ENCODE peak calls at places on chromosomes 3 and 15, in seven cellular contexts. F is right lobe of liver; C is astrocyte; Y is RWPE2; L is AG09309; I is CD8-positive, alpha-beta T cell; B is left ventricle myocardium inferior. V is an unnamed sample.

GRCh38 chr3:124221286-124221821 is 229.4 kb upstream of the ROPN1 start:
- DNase-seq in L (no peak), I (no peak), C (peak; percentile 26), B (no peak), Y (no peak), F (no peak), V (peak; percentile 14)

GRCh38 chr3:63970596-63971468 is 52.5 kb downstream of the PSMD6 start:
- DNase-seq in F (no peak), I (no peak), C (peak; percentile 16), L (no peak), B (no peak), Y (no peak), V (no peak)

GRCh38 chr3:30720586-30721313 is 114.3 kb downstream of the TGFBR2 start:
- DNase-seq in L (no peak), F (no peak), C (peak; percentile 82), I (no peak), B (no peak), Y (no peak), V (peak; percentile 34)

GRCh38 chr3:28901029-28901428 is 379.8 kb upstream of the RBMS3 start:
- DNase-seq in C (no peak), I (no peak), Y (no peak), B (no peak), F (no peak), L (no peak), V (peak; percentile 82)

GRCh38 chr15:90203922-90204321 is 2.8 kb downstream of the SEMA4B start:
- DNase-seq in I (no peak), Y (no peak), B (no peak), F (peak; percentile 37), C (no peak), L (no peak), V (no peak)

GRCh38 chr15:39680868-39681267 is 100.0 kb downstream of the THBS1 start:
- DNase-seq in F (no peak), L (peak; percentile 93), B (no peak), I (no peak), C (peak; percentile 69), Y (no peak), V (peak; percentile 60)

GRCh38 chr3:134619884-134620445 is 30.9 kb downstream of the KY start:
- DNase-seq in C (no peak), Y (no peak), B (no peak), F (no peak), I (no peak), L (no peak), V (no peak)

GRCh38 chr3:183845608-183846288 is 20.4 kb upstream of the MAP6D1 start:
- DNase-seq in I (no peak), Y (no peak), F (no peak), C (peak; percentile 20), B (no peak), L (no peak), V (no peak)

GRCh38 chr3:4894891-4895530 is 84.2 kb upstream of the BHLHE40 start:
- DNase-seq in L (no peak), C (no peak), I (no peak), Y (no peak), B (no peak), F (no peak), V (no peak)

GRCh38 chr3:29871087-29871486 is 590.2 kb downstream of the RBMS3 start:
- DNase-seq in C (no peak), L (no peak), I (no peak), B (no peak), Y (no peak), F (no peak), V (peak; percentile 16)

GRCh38 chr15:32936283-32936918 is 218.6 kb downstream of the GREM1 start:
- DNase-seq in B (no peak), C (peak; percentile 17), F (no peak), L (peak; percentile 28), Y (no peak), I (no peak), V (peak; percentile 86)

GRCh38 chr3:168267179-168267578 is 171.5 kb upstream of the GOLIM4 start:
- DNase-seq in I (no peak), L (no peak), F (no peak), C (no peak), Y (no peak), B (no peak), V (no peak)

GRCh38 chr3:32841875-32842505 is 24.2 kb downstream of the TRIM71 start:
- DNase-seq in L (no peak), B (no peak), I (no peak), C (no peak), F (no peak), Y (no peak), V (no peak)

GRCh38 chr3:188720636-188721035 is 451.1 kb upstream of the TPRG1 start:
- DNase-seq in F (no peak), C (no peak), B (no peak), Y (no peak), L (no peak), I (no peak), V (peak; percentile 27)

GRCh38 chr3:190694335-190695001 is 168.0 kb downstream of the GMNC start:
- DNase-seq in Y (no peak), I (no peak), L (no peak), B (no peak), C (no peak), F (no peak), V (no peak)

GRCh38 chr15:57610130-57610529 is 18.4 kb downstream of the MYZAP start:
- DNase-seq in F (no peak), I (no peak), B (peak; percentile 73), C (peak; percentile 44), Y (peak; percentile 81), L (peak; percentile 93), V (peak; percentile 62)

GRCh38 chr15:77642793-77643430 is 10.2 kb upstream of the LINGO1 start:
- DNase-seq in I (no peak), L (no peak), B (no peak), Y (no peak), F (no peak), C (no peak), V (no peak)

GRCh38 chr15:68781766-68782588 is 38.7 kb downstream of the ANP32A start:
- DNase-seq in L (no peak), I (peak; percentile 19), Y (peak; percentile 70), F (peak; percentile 78), C (no peak), B (peak; percentile 72), V (no peak)

GRCh38 chr3:20846792-20847191 is 660.8 kb upstream of the SGO1 start:
- DNase-seq in Y (no peak), C (no peak), F (no peak), B (no peak), L (no peak), I (no peak), V (no peak)

GRCh38 chr3:73086071-73086494 is 24.6 kb downstream of the EBLN2 start:
- DNase-seq in L (no peak), Y (no peak), B (no peak), C (no peak), F (no peak), I (peak; percentile 15), V (peak; percentile 62)

GRCh38 chr15:32125595-32125994 is 95.3 kb downstream of the CHRNA7 start:
- DNase-seq in I (no peak), L (no peak), C (no peak), B (no peak), F (no peak), Y (no peak), V (no peak)

GRCh38 chr15:65095747-65096104 is 19.2 kb downstream of the KBTBD13 start:
- DNase-seq in B (no peak), F (no peak), I (no peak), C (no peak), Y (peak; percentile 32), L (no peak), V (no peak)

GRCh38 chr3:140942221-140943104 is 827 bp downstream of the SLC25A36 start:
- DNase-seq in Y (peak; percentile 69), L (no peak), B (peak; percentile 61), F (peak; percentile 64), I (peak; percentile 18), C (peak; percentile 49), V (peak; percentile 59)

GRCh38 chr3:166265153-166265552 is 427.9 kb upstream of the BCHE start:
- DNase-seq in C (no peak), I (no peak), F (no peak), Y (no peak), B (no peak), L (no peak), V (no peak)

GRCh38 chr3:7876741-7877297 is 624.8 kb upstream of the LMCD1 start:
- DNase-seq in B (no peak), C (peak; percentile 50), I (peak; percentile 43), L (no peak), Y (no peak), F (no peak), V (peak; percentile 13)

DNA sequence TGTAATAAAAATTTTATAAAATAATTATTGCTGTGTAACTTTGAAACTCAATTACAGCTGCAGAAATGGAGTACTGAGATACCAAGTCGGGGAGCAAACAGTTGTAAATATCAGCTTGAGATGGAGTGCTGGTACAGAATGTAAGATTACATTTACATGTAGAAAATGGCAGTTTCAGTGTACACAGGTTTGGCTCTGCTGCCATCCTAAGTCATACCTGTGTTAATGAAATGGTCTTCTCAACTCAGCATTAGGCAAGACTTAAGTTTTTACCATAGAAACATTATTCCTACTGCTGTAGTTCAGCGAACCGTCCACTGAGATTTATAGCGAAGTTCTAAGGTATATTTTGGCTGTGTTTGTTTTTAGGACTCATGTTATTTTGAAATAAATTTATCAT is 110.1 kb upstream of the TBL1XR1 start:
- DNase-seq in Y (no peak), L (no peak), I (no peak), F (no peak), B (no peak), C (no peak), V (no peak)
- TF ChIP-seq CTCF in Y (peak; percentile 17), L (no peak), I (peak; percentile 21), F (no peak), B (no peak), C (no peak), V (no peak)

GRCh38 chr3:173976281-173976680 is 578.7 kb downstream of the NLGN1 start:
- DNase-seq in B (no peak), Y (no peak), C (no peak), F (no peak), I (no peak), L (no peak), V (no peak)
- H3K4me3 ChIP-seq in B (no peak overlapping the region), Y (no peak overlapping the region), C (no peak overlapping the region), F (no peak overlapping the region), I (no peak overlapping the region), L (no peak overlapping the region), V (no peak overlapping the region)

GRCh38 chr15:70182858-70183695 is 85.4 kb upstream of the TLE3 start:
- DNase-seq in B (no peak), L (no peak), F (no peak), Y (no peak), I (no peak), C (no peak), V (no peak)
- TF ChIP-seq CTCF in B (no peak), L (no peak), F (no peak), Y (no peak), I (no peak), C (no peak), V (no peak)

DNA sequence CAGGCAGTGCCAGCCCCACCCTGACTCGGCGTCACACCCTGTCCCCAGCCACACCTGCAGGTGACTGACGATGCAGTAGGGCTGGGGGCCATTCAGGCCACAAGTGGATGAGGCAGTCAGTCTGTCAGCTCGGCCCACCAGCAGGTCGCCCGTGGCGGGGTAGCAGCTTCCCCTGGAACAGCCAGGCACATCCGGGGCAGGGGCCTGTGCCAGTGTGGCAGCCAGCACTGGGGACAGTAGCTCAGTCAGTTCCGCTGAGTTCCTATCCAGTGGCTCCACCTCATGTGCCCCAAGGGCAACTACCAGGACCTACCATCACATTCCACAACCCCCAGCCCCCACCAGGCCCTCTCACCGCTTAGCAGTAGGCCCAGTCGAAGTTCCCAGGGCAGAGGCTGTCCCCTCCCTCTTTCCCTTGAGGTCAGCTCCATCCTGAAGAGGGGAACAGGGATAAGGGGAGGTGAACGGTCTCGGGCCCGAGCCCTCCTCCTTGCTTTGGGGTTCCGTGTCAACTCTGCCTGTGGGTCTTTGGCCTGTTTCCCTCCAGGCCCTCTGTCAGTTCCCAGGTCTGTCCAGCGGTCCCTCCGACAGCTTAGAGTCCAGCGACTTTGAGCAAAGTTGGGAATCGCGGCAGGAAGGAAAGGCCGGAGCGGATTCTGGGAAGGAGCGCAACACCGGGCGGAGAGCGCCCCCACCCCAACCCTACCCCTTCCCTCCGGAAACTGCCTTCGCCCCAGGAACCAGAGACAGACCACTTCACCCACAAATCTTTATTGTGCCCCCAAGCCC is at the start of gene LAMB2:
- DNase-seq in Y (no peak), F (peak; percentile 75), B (peak; percentile 84), L (peak; percentile 58), I (no peak), C (peak; percentile 82), V (peak; percentile 76)
- H3K4me3 ChIP-seq in Y (peak within 1 kb of the TSS; percentile 25), F (peak within 1 kb of the TSS; percentile 73), B (peak within 1 kb of the TSS; percentile 93), L (peak within 1 kb of the TSS; percentile 83), I (no peak within 1 kb of the TSS), C (peak within 1 kb of the TSS; percentile 97), V (peak within 1 kb of the TSS; percentile 93)